ENCODE peak calls at places on chromosomes 4 and X, in four cellular contexts. One of them, this sample, is unnamed.

GRCh38 chr4:55396305-55397023 is 707 bp downstream of the TMEM165 start:
- DNase-seq in transverse colon: peak; percentile 57
- DNase-seq in esophagus muscularis mucosa: no peak
- DNase-seq in SK-N-SH: peak; percentile 79
- DNase-seq in this sample: peak; percentile 45

GRCh38 chr4:146381263-146381872 is 140.4 kb downstream of the SLC10A7 start:
- DNase-seq in transverse colon: no peak
- DNase-seq in esophagus muscularis mucosa: no peak
- DNase-seq in SK-N-SH: peak; percentile 0
- DNase-seq in this sample: no peak

GRCh38 chr4:118327554-118328241 is 25.1 kb downstream of the PRSS12 start:
- DNase-seq in transverse colon: no peak
- DNase-seq in esophagus muscularis mucosa: no peak
- DNase-seq in SK-N-SH: peak; percentile 22
- DNase-seq in this sample: no peak

GRCh38 chr4:168715889-168716288 is 219.0 kb downstream of the PALLD start:
- DNase-seq in transverse colon: no peak
- DNase-seq in esophagus muscularis mucosa: no peak
- DNase-seq in SK-N-SH: no peak
- DNase-seq in this sample: no peak

GRCh38 chrX:20461576-20461975 is 194.9 kb upstream of the RPS6KA3 start:
- DNase-seq in transverse colon: no peak
- DNase-seq in esophagus muscularis mucosa: no peak
- DNase-seq in SK-N-SH: no peak
- DNase-seq in this sample: no peak

GRCh38 chr4:124768596-124768995 is 56.1 kb upstream of the ANKRD50 start:
- DNase-seq in transverse colon: no peak
- DNase-seq in esophagus muscularis mucosa: no peak
- DNase-seq in SK-N-SH: no peak
- DNase-seq in this sample: no peak

GRCh38 chr4:118953276-118953675 is 64.6 kb downstream of the SYNPO2 start:
- DNase-seq in transverse colon: no peak
- DNase-seq in esophagus muscularis mucosa: no peak
- DNase-seq in SK-N-SH: no peak
- DNase-seq in this sample: no peak

GRCh38 chr4:76896731-76897521 is 1.0 kb downstream of the SOWAHB start:
- DNase-seq in transverse colon: peak; percentile 58
- DNase-seq in esophagus muscularis mucosa: no peak
- DNase-seq in SK-N-SH: peak; percentile 76
- DNase-seq in this sample: peak; percentile 88

GRCh38 chr4:161822174-161822573 is 341.6 kb downstream of the FSTL5 start:
- DNase-seq in transverse colon: no peak
- DNase-seq in esophagus muscularis mucosa: no peak
- DNase-seq in SK-N-SH: no peak
- DNase-seq in this sample: peak; percentile 13

GRCh38 chrX:63747331-63747730 is 37.7 kb downstream of the ARHGEF9 start:
- DNase-seq in transverse colon: no peak
- DNase-seq in esophagus muscularis mucosa: no peak
- DNase-seq in SK-N-SH: no peak
- DNase-seq in this sample: no peak

GRCh38 chr4:140255467-140255866 is 101.5 kb upstream of the MAML3 start:
- DNase-seq in transverse colon: no peak
- DNase-seq in esophagus muscularis mucosa: no peak
- DNase-seq in SK-N-SH: no peak
- DNase-seq in this sample: no peak

GRCh38 chr4:683247-683897 is 5.6 kb downstream of the SLC49A3 start:
- DNase-seq in transverse colon: no peak
- DNase-seq in esophagus muscularis mucosa: no peak
- DNase-seq in SK-N-SH: no peak
- DNase-seq in this sample: peak; percentile 58

GRCh38 chrX:17788439-17788838 is 51.1 kb downstream of the SCML1 start:
- DNase-seq in transverse colon: peak; percentile 24
- DNase-seq in esophagus muscularis mucosa: no peak
- DNase-seq in SK-N-SH: peak; percentile 80
- DNase-seq in this sample: peak; percentile 38

GRCh38 chr4:57064811-57065711 is 45.1 kb downstream of the IGFBP7 start:
- DNase-seq in transverse colon: peak; percentile 45
- DNase-seq in esophagus muscularis mucosa: no peak
- DNase-seq in SK-N-SH: peak; percentile 50
- DNase-seq in this sample: no peak

GRCh38 chrX:154308108-154308946 is 12.7 kb downstream of the TKTL1 start:
- DNase-seq in transverse colon: peak; percentile 73
- DNase-seq in esophagus muscularis mucosa: no peak
- DNase-seq in SK-N-SH: peak; percentile 61
- DNase-seq in this sample: peak; percentile 54

GRCh38 chr4:41718907-41719306 is 29.6 kb downstream of the PHOX2B start:
- DNase-seq in transverse colon: no peak
- DNase-seq in esophagus muscularis mucosa: no peak
- DNase-seq in SK-N-SH: no peak
- DNase-seq in this sample: no peak

GRCh38 chr4:152536545-152537182 is 772 bp upstream of the FBXW7 start:
- DNase-seq in transverse colon: peak; percentile 69
- DNase-seq in esophagus muscularis mucosa: no peak
- DNase-seq in SK-N-SH: peak; percentile 52
- DNase-seq in this sample: no peak

GRCh38 chr4:101451086-101451485 is 103.8 kb upstream of the PPP3CA start:
- DNase-seq in transverse colon: no peak
- DNase-seq in esophagus muscularis mucosa: no peak
- DNase-seq in SK-N-SH: no peak
- DNase-seq in this sample: no peak

GRCh38 chrX:72030431-72030830 is 101.3 kb downstream of the RTL5 start:
- DNase-seq in transverse colon: no peak
- DNase-seq in esophagus muscularis mucosa: no peak
- DNase-seq in SK-N-SH: no peak
- DNase-seq in this sample: no peak

GRCh38 chrX:7068939-7069367 is 78.6 kb upstream of the STS start:
- DNase-seq in transverse colon: no peak
- DNase-seq in esophagus muscularis mucosa: no peak
- DNase-seq in SK-N-SH: peak; percentile 65
- DNase-seq in this sample: no peak

GRCh38 chr4:3765271-3766206 is 646 bp upstream of the ADRA2C start:
- DNase-seq in transverse colon: no peak
- DNase-seq in esophagus muscularis mucosa: no peak
- DNase-seq in SK-N-SH: peak; percentile 91
- DNase-seq in this sample: peak; percentile 88

GRCh38 chrX:155262970-155263754 is 1.1 kb downstream of the RAB39B start:
- DNase-seq in transverse colon: no peak
- DNase-seq in esophagus muscularis mucosa: no peak
- DNase-seq in SK-N-SH: no peak
- DNase-seq in this sample: no peak

GRCh38 chrX:53357799-53358530 is 64.5 kb downstream of the SMC1A start:
- DNase-seq in transverse colon: no peak
- DNase-seq in esophagus muscularis mucosa: no peak
- DNase-seq in SK-N-SH: peak; percentile 36
- DNase-seq in this sample: no peak

GRCh38 chrX:129931411-129932136 is 25.6 kb downstream of the UTP14A start:
- DNase-seq in transverse colon: peak; percentile 93
- DNase-seq in esophagus muscularis mucosa: peak; percentile 97
- DNase-seq in SK-N-SH: peak; percentile 86
- DNase-seq in this sample: peak; percentile 94

GRCh38 chr4:23737571-23737970 is 152.3 kb downstream of the PPARGC1A start:
- DNase-seq in transverse colon: no peak
- DNase-seq in esophagus muscularis mucosa: no peak
- DNase-seq in SK-N-SH: no peak
- DNase-seq in this sample: no peak

GRCh38 chrX:147875866-147876596 is 35.7 kb upstream of the FMR1 start:
- DNase-seq in transverse colon: no peak
- DNase-seq in esophagus muscularis mucosa: no peak
- DNase-seq in SK-N-SH: no peak
- DNase-seq in this sample: no peak

GRCh38 chrX:11770320-11770719 is 12.3 kb downstream of the MSL3 start:
- DNase-seq in transverse colon: peak; percentile 28
- DNase-seq in esophagus muscularis mucosa: no peak
- DNase-seq in SK-N-SH: peak; percentile 74
- DNase-seq in this sample: peak; percentile 58

GRCh38 chr4:7206856-7207567 is 14.7 kb downstream of the SORCS2 start:
- DNase-seq in transverse colon: peak; percentile 66
- DNase-seq in esophagus muscularis mucosa: no peak
- DNase-seq in SK-N-SH: peak; percentile 88
- DNase-seq in this sample: peak; percentile 93

GRCh38 chrX:42485621-42486020 is 292.3 kb downstream of the PPP1R2C start:
- DNase-seq in transverse colon: no peak
- DNase-seq in esophagus muscularis mucosa: no peak
- DNase-seq in SK-N-SH: no peak
- DNase-seq in this sample: no peak

GRCh38 chr4:3826247-3827172 is 60.3 kb downstream of the ADRA2C start:
- DNase-seq in transverse colon: no peak
- DNase-seq in esophagus muscularis mucosa: no peak
- DNase-seq in SK-N-SH: no peak
- DNase-seq in this sample: no peak

GRCh38 chr4:8910822-8911310 is 39.2 kb upstream of the HMX1 start:
- DNase-seq in transverse colon: no peak
- DNase-seq in esophagus muscularis mucosa: peak; percentile 62
- DNase-seq in SK-N-SH: no peak
- DNase-seq in this sample: no peak

GRCh38 chr4:57373971-57374370 is 263.8 kb upstream of the IGFBP7 start:
- DNase-seq in transverse colon: no peak
- DNase-seq in esophagus muscularis mucosa: no peak
- DNase-seq in SK-N-SH: no peak
- DNase-seq in this sample: no peak

GRCh38 chr4:19319607-19320006 is 932.1 kb upstream of the SLIT2 start:
- DNase-seq in transverse colon: no peak
- DNase-seq in esophagus muscularis mucosa: no peak
- DNase-seq in SK-N-SH: no peak
- DNase-seq in this sample: no peak

GRCh38 chrX:84187501-84188319 is at the start of gene RPS6KA6:
- DNase-seq in transverse colon: peak; percentile 22
- DNase-seq in esophagus muscularis mucosa: no peak
- DNase-seq in SK-N-SH: peak; percentile 64
- DNase-seq in this sample: peak; percentile 80

DNA sequence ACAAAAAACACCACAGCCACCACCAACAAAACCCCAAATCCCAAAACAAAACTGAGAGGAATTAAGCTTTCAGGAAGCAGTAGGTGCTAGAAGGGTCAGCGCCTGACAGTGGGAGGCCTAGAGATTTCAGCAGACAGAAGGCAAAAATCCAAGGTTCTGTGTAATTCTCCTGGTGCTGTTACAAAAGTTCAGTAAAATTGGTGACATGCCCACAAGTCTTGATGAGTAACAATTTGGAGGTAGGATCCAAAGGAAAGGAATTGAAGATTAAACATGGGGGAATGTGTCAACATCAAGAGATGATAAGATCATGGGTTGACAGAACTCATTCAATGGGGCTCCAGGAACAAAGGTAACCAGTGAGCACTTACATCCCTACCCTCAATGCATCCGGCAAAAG is 653.8 kb upstream of the CPEB2 start:
- DNase-seq in transverse colon: no peak
- DNase-seq in esophagus muscularis mucosa: no peak
- DNase-seq in SK-N-SH: no peak
- DNase-seq in this sample: no peak
- TF ChIP-seq EP300 in transverse colon: no peak
- TF ChIP-seq EP300 in esophagus muscularis mucosa: no peak
- TF ChIP-seq EP300 in SK-N-SH: no peak
- TF ChIP-seq EP300 in this sample: no peak

DNA sequence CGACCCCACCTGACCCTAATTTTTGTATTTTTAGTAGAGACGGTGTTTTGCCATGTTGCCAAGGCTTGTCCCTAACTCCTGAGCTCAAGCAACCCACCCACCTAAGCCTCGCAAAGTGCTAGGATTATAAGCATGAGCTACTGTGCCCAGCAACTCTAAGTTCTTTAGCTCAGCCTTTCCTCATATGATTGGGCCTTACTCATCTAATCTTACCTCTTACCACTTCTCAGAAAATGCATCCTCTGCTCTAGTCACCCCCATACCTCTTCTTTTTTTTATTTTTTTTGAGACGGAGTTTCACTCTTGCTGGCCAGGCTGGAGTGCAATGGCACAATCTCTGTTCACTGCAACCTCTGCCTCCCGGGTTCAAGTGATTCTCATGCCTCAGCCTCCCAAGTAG is 35.6 kb upstream of the UGDH start:
- DNase-seq in transverse colon: no peak
- DNase-seq in esophagus muscularis mucosa: no peak
- DNase-seq in SK-N-SH: no peak
- DNase-seq in this sample: no peak
- TF ChIP-seq CTCF in transverse colon: no peak
- TF ChIP-seq CTCF in esophagus muscularis mucosa: no peak
- TF ChIP-seq CTCF in SK-N-SH: no peak
- TF ChIP-seq CTCF in this sample: no peak

GRCh38 chr4:65661469-65661868 is 8.8 kb downstream of the EPHA5 start:
- DNase-seq in transverse colon: no peak
- DNase-seq in esophagus muscularis mucosa: no peak
- DNase-seq in SK-N-SH: no peak
- DNase-seq in this sample: no peak
- TF ChIP-seq EP300 in transverse colon: no peak
- TF ChIP-seq EP300 in esophagus muscularis mucosa: no peak
- TF ChIP-seq EP300 in SK-N-SH: no peak
- TF ChIP-seq EP300 in this sample: no peak

DNA sequence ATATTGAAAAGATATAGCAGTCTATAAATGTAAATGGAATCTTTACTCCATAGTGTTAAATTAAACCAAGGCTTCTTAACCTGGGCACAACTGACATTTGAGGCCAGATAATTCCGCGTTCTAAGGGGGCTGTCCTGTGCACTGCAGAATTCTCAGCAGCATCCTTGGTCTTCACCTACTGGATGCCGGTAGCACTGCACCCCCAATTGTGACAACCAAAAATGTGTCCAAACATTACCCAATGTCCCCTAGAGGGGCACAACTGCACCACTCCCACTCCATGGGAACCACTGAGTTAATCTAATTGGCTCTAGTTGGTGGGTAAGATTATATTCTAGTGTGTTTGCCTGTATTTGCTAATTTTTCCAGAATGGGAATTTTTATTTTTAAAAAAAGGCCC is 16.6 kb downstream of the AP1S2 start:
- DNase-seq in transverse colon: no peak
- DNase-seq in esophagus muscularis mucosa: no peak
- DNase-seq in SK-N-SH: peak; percentile 37
- DNase-seq in this sample: no peak
- TF ChIP-seq CTCF in transverse colon: no peak
- TF ChIP-seq CTCF in esophagus muscularis mucosa: peak; percentile 6
- TF ChIP-seq CTCF in SK-N-SH: peak; percentile 44
- TF ChIP-seq CTCF in this sample: no peak